ENCODE peak calls at places on chromosomes 13 and 19, in four cellular contexts. Y is PC-3; B is CD8-positive, alpha-beta T cell; I is psoas muscle. E is an unnamed sample. For H3K9me3, the result is how much of the 10 kb centered on the place peaks cover.

GRCh38 chr13:103350147-103350546 is 283.9 kb upstream of the SLC10A2 start:
- DNase-seq in Y (no peak), I (no peak), B (no peak), E (no peak)

GRCh38 chr19:2089001-2089711 is 7.0 kb downstream of the MOB3A start:
- DNase-seq in I (no peak), Y (peak), B (no peak), E (no peak)

GRCh38 chr13:103803349-103803748 is 737.1 kb upstream of the SLC10A2 start:
- DNase-seq in B (no peak), Y (no peak), I (no peak), E (no peak)

GRCh38 chr13:102877285-102877684 is 31.5 kb downstream of the ERCC5 start:
- DNase-seq in Y (no peak), B (no peak), I (no peak), E (no peak)

GRCh38 chr13:45341799-45342584 is 1.0 kb upstream of the TPT1 start:
- DNase-seq in Y (peak), B (no peak), I (peak), E (no peak)

GRCh38 chr19:15418112-15418587 is 638 bp downstream of the AKAP8L start:
- DNase-seq in Y (peak), I (no peak), B (no peak), E (no peak)

GRCh38 chr13:23898101-23898500 is 799 bp upstream of the C1QTNF9B start:
- DNase-seq in B (no peak), Y (no peak), I (no peak), E (no peak)

GRCh38 chr19:16391301-16392055 is 66.9 kb downstream of the KLF2 start:
- DNase-seq in Y (no peak), I (no peak), B (no peak), E (no peak)

GRCh38 chr19:53670345-53670744 is 38.5 kb downstream of the DPRX start:
- DNase-seq in I (no peak), Y (no peak), B (no peak), E (no peak)

GRCh38 chr13:41199526-41199925 is 5.2 kb upstream of the KBTBD7 start:
- DNase-seq in I (no peak), B (no peak), Y (no peak), E (no peak)

GRCh38 chr13:31814523-31814922 is 75.2 kb downstream of the RXFP2 start:
- DNase-seq in I (no peak), B (no peak), Y (no peak), E (no peak)

GRCh38 chr19:31448221-31448657 is 99.0 kb upstream of the TSHZ3 start:
- DNase-seq in Y (no peak), I (peak), B (no peak), E (no peak)

GRCh38 chr19:33400856-33401682 is 27.6 kb downstream of the CEBPG start:
- DNase-seq in I (no peak), B (no peak), Y (no peak), E (no peak)

GRCh38 chr13:114024603-114025431 is 50.9 kb upstream of the C13orf46 start:
- DNase-seq in B (no peak), I (no peak), Y (no peak), E (no peak)

GRCh38 chr19:28815257-28815656 is 397.7 kb downstream of the UQCRFS1 start:
- DNase-seq in I (no peak), Y (no peak), B (no peak), E (no peak)

GRCh38 chr19:16703677-16704076 is 16.0 kb upstream of the NWD1 start:
- DNase-seq in Y (no peak), B (no peak), I (no peak), E (no peak)

GRCh38 chr13:111575719-111576118 is 255.3 kb downstream of the TEX29 start:
- DNase-seq in Y (no peak), I (no peak), B (no peak), E (no peak)

GRCh38 chr19:4988770-4989251 is 19.9 kb downstream of the KDM4B start:
- DNase-seq in I (peak), Y (no peak), B (no peak), E (no peak)

GRCh38 chr13:84446972-84447700 is 564.9 kb upstream of the SLITRK1 start:
- DNase-seq in B (no peak), I (no peak), Y (no peak), E (no peak)

GRCh38 chr19:927044-927706 is 1.3 kb downstream of the ARID3A start:
- DNase-seq in B (no peak), I (peak), Y (no peak), E (no peak)

GRCh38 chr13:20955496-20955895 is 53.0 kb upstream of the XPO4 start:
- DNase-seq in I (no peak), Y (no peak), B (no peak), E (no peak)

GRCh38 chr19:56834564-56835375 is 5.8 kb downstream of the PEG3 start:
- DNase-seq in B (no peak), Y (no peak), I (no peak), E (no peak)

GRCh38 chr19:15649526-15649925 is 8.8 kb downstream of the CYP4F3 start:
- DNase-seq in B (no peak), Y (no peak), I (no peak), E (no peak)

GRCh38 chr13:75505327-75505726 is 23.4 kb upstream of the TBC1D4 start:
- DNase-seq in B (no peak), Y (no peak), I (no peak), E (no peak)

GRCh38 chr13:114279146-114279545 is 2.3 kb upstream of the UPF3A start:
- DNase-seq in Y (no peak), I (no peak), B (no peak), E (no peak)

GRCh38 chr19:2170219-2170618 is 6.5 kb downstream of the DOT1L start:
- DNase-seq in I (no peak), Y (no peak), B (no peak), E (no peak)

GRCh38 chr13:39616087-39616694 is 13.2 kb upstream of the LHFPL6 start:
- DNase-seq in Y (peak), I (no peak), B (peak), E (peak)

GRCh38 chr13:45751882-45752281 is 49.8 kb downstream of the CBY2 start:
- DNase-seq in I (no peak), B (no peak), Y (no peak), E (no peak)

GRCh38 chr19:9362905-9363304 is at the start of gene ZNF177:
- DNase-seq in B (no peak), I (no peak), Y (no peak), E (no peak)

GRCh38 chr13:69910800-69911199 is 196.8 kb upstream of the ATXN8OS start:
- DNase-seq in I (no peak), Y (no peak), B (no peak), E (no peak)

GRCh38 chr13:64505511-64505910 is 2724.6 kb downstream of the PCDH9 start:
- DNase-seq in Y (peak), I (no peak), B (no peak), E (no peak)

GRCh38 chr13:31945202-31945978 is 86.2 kb upstream of the FRY start:
- DNase-seq in B (no peak), Y (peak), I (peak), E (no peak)

GRCh38 chr19:1780272-1780957 is 27.1 kb downstream of the ONECUT3 start:
- DNase-seq in B (no peak), I (no peak), Y (peak), E (no peak)

GRCh38 chr13:111893071-111893606 is 173.8 kb upstream of the SOX1 start:
- DNase-seq in Y (no peak), I (no peak), B (no peak), E (no peak)

GRCh38 chr19:52993342-52994178 is 20.2 kb upstream of the ERVV-1 start:
- DNase-seq in I (peak), B (peak), Y (peak), E (peak)

GRCh38 chr13:33931397-33931987 is 113.5 kb downstream of the RFC3 start:
- DNase-seq in Y (peak), I (no peak), B (no peak), E (no peak)

GRCh38 chr19:4473708-4474503 is 1.8 kb downstream of the HDGFL2 start:
- DNase-seq in Y (no peak), I (no peak), B (no peak), E (no peak)

GRCh38 chr19:41192574-41193419 is at the start of gene CYP2S1:
- DNase-seq in B (no peak), I (no peak), Y (peak), E (no peak)

GRCh38 chr19:46426035-46426505 is 2.7 kb downstream of the PNMA8C start:
- DNase-seq in I (no peak), B (no peak), Y (no peak), E (no peak)

GRCh38 chr13:34587586-34587985 is 354.5 kb upstream of the NBEA start:
- DNase-seq in I (no peak), Y (no peak), B (no peak), E (no peak)

GRCh38 chr19:55820037-55820436 is 11.8 kb downstream of the NLRP11 start:
- DNase-seq in B (no peak), I (no peak), Y (no peak), E (no peak)
- H3K9me3 ChIP-seq in B (under half), I (under half), Y (under half), E (under half)

GRCh38 chr19:58304255-58304654 is 922 bp upstream of the ERVK3-1 start:
- DNase-seq in B (no peak), I (no peak), Y (no peak), E (no peak)

GRCh38 chr19:58307736-58308135 is 2.6 kb downstream of the ERVK3-1 start:
- DNase-seq in I (no peak), B (no peak), Y (no peak), E (no peak)

GRCh38 chr19:58305932-58306323 is 751 bp downstream of the ERVK3-1 start:
- DNase-seq in I (no peak), Y (no peak), B (no peak), E (no peak)

GRCh38 chr19:58304748-58305064 is 471 bp upstream of the ERVK3-1 start:
- DNase-seq in B (no peak), Y (no peak), I (no peak), E (no peak)

GRCh38 chr19:58305065-58305931 is at the start of gene ERVK3-1:
- DNase-seq in Y (peak), B (peak), I (peak), E (peak)
- TF ChIP-seq CTCF in Y (no peak), B (no peak), I (peak), E (no peak)

GRCh38 chr13:27372896-27373295 is 51.5 kb upstream of the GTF3A start:
- DNase-seq in Y (no peak), B (no peak), I (no peak), E (no peak)

GRCh38 chr13:27374650-27375049 is 49.8 kb upstream of the GTF3A start:
- DNase-seq in B (peak), I (peak), Y (peak), E (peak)

GRCh38 chr13:27375686-27376326 is 48.6 kb upstream of the GTF3A start:
- DNase-seq in I (peak), Y (peak), B (peak), E (peak)

GRCh38 chr13:27371932-27372331 is 52.5 kb upstream of the GTF3A start:
- DNase-seq in I (no peak), B (no peak), Y (no peak), E (no peak)

GRCh38 chr13:27374126-27374613 is 50.2 kb upstream of the GTF3A start:
- DNase-seq in B (no peak), Y (peak), I (no peak), E (no peak)
- H3K27ac ChIP-seq in B (no peak), Y (peak), I (no peak), E (no peak)

DNA sequence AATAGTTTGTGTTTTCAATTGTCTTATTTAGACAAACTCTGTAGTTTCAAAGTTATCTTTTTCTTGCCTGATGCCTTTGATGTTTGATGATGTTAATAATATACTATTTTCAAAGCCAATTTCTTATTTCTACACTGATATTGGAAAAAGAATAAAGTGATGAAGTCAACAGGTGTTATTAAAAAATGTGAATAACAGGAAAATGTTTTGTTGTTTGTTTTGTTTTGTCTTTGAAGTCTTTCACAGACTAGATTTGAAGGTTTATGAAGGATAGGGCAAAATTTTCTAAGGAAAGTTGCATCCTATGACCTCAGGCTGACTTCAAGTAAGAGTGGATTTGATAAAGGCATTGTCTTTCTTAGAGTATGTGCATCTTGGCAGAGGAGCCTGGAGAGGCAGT is 31.2 kb downstream of the ZNF790 start:
- DNase-seq in I (no peak), B (no peak), Y (no peak), E (no peak)
- H3K9me3 ChIP-seq in I (half or more), B (under half), Y (under half), E (half or more)

GRCh38 chr19:42348211-42348610 is 22.8 kb downstream of the MEGF8 start:
- DNase-seq in B (no peak), I (no peak), Y (no peak), E (no peak)

GRCh38 chr19:42345191-42345812 is 19.9 kb downstream of the MEGF8 start:
- DNase-seq in Y (no peak), B (no peak), I (no peak), E (no peak)

GRCh38 chr19:42344336-42344893 is 19.0 kb downstream of the MEGF8 start:
- DNase-seq in I (no peak), B (no peak), Y (no peak), E (no peak)

GRCh38 chr19:42343344-42344110 is 18.1 kb downstream of the MEGF8 start:
- DNase-seq in I (no peak), Y (no peak), B (no peak), E (no peak)
- TF ChIP-seq CTCF in I (no peak), Y (peak), B (no peak), E (no peak)